ENCODE peak calls at places on chromosome 3, in five cellular contexts. H is H1, O is K562, L is GM12878, F is HepG2. X is an unnamed sample. For H3K36me3, the result is how much of the 10 kb centered on the place peaks cover.

GRCh38 chr3:143849854-143850549 is 1.7 kb upstream of the SLC9A9 start:
- DNase-seq in H (no peak), O (no peak), L (peak), F (no peak), X (no peak)

GRCh38 chr3:72446406-72447058 is 401.7 kb downstream of the SHQ1 start:
- DNase-seq in H (no peak), O (no peak), L (no peak), F (no peak), X (peak)

GRCh38 chr3:196235452-196236122 is 19.3 kb downstream of the SLC51A start:
- DNase-seq in H (no peak), O (no peak), L (no peak), F (no peak), X (no peak)

GRCh38 chr3:163556804-163557203 is 1521.5 kb downstream of the SI start:
- DNase-seq in H (no peak), O (no peak), L (no peak), F (no peak), X (no peak)

GRCh38 chr3:71226565-71227281 is 356.8 kb downstream of the FOXP1 start:
- DNase-seq in H (no peak), O (peak), L (peak), F (no peak), X (no peak)

GRCh38 chr3:81663114-81663513 is 98.3 kb downstream of the GBE1 start:
- DNase-seq in H (no peak), O (no peak), L (no peak), F (no peak), X (no peak)

GRCh38 chr3:133578548-133579191 is 5.2 kb downstream of the CDV3 start:
- DNase-seq in H (no peak), O (peak), L (no peak), F (peak), X (peak)

GRCh38 chr3:10551821-10552630 is 46.6 kb upstream of the ATP2B2 start:
- DNase-seq in H (no peak), O (peak), L (no peak), F (no peak), X (no peak)

GRCh38 chr3:168722091-168722490 is 626.4 kb upstream of the GOLIM4 start:
- DNase-seq in H (no peak), O (no peak), L (no peak), F (no peak), X (no peak)

GRCh38 chr3:126745760-126746394 is 41.8 kb downstream of the CHCHD6 start:
- DNase-seq in H (no peak), O (no peak), L (no peak), F (no peak), X (no peak)

GRCh38 chr3:120039642-120040610 is 54.3 kb downstream of the GSK3B start:
- DNase-seq in H (peak), O (no peak), L (no peak), F (no peak), X (peak)

GRCh38 chr3:11335056-11335608 is 62.9 kb downstream of the ATG7 start:
- DNase-seq in H (no peak), O (peak), L (peak), F (peak), X (peak)

GRCh38 chr3:123878807-123879206 is 5.3 kb downstream of the MYLK start:
- DNase-seq in H (no peak), O (no peak), L (no peak), F (no peak), X (no peak)

GRCh38 chr3:102233881-102234280 is 200.9 kb upstream of the ZPLD1 start:
- DNase-seq in H (no peak), O (no peak), L (peak), F (no peak), X (no peak)

GRCh38 chr3:71589132-71589531 is 5.6 kb upstream of the FOXP1 start:
- DNase-seq in H (no peak), O (no peak), L (no peak), F (no peak), X (no peak)

GRCh38 chr3:183253961-183254815 is 1.1 kb downstream of the B3GNT5 start:
- DNase-seq in H (no peak), O (peak), L (no peak), F (no peak), X (peak)

GRCh38 chr3:184078851-184079250 is 18.0 kb upstream of the HTR3E start:
- DNase-seq in H (no peak), O (no peak), L (no peak), F (no peak), X (no peak)

GRCh38 chr3:24628523-24629258 is 134.0 kb upstream of the THRB start:
- DNase-seq in H (no peak), O (no peak), L (no peak), F (no peak), X (no peak)

GRCh38 chr3:57911588-57911987 is 96.6 kb upstream of the FLNB start:
- DNase-seq in H (no peak), O (no peak), L (no peak), F (peak), X (no peak)

GRCh38 chr3:52436500-52437106 is 8.3 kb downstream of the SEMA3G start:
- DNase-seq in H (no peak), O (no peak), L (no peak), F (no peak), X (no peak)

GRCh38 chr3:81554805-81555204 is 206.6 kb downstream of the GBE1 start:
- DNase-seq in H (no peak), O (no peak), L (no peak), F (no peak), X (peak)

GRCh38 chr3:113948015-113948917 is 453 bp downstream of the ZDHHC23 start:
- DNase-seq in H (peak), O (no peak), L (no peak), F (peak), X (peak)

GRCh38 chr3:24181256-24181655 is 236.2 kb downstream of the NR1D2 start:
- DNase-seq in H (no peak), O (no peak), L (no peak), F (peak), X (no peak)

GRCh38 chr3:136251511-136251910 is 1.4 kb downstream of the PCCB start:
- DNase-seq in H (no peak), O (peak), L (no peak), F (no peak), X (no peak)

GRCh38 chr3:105997800-105998526 is 129.2 kb upstream of the CBLB start:
- DNase-seq in H (no peak), O (no peak), L (no peak), F (no peak), X (no peak)

GRCh38 chr3:155370198-155370597 is 76.7 kb upstream of the STRIT1 start:
- DNase-seq in H (no peak), O (no peak), L (no peak), F (no peak), X (no peak)

GRCh38 chr3:134081211-134081610 is 51.5 kb upstream of the SLCO2A1 start:
- DNase-seq in H (no peak), O (no peak), L (no peak), F (peak), X (no peak)

GRCh38 chr3:149634573-149634972 is 23.3 kb downstream of the WWTR1 start:
- DNase-seq in H (no peak), O (no peak), L (no peak), F (peak), X (no peak)

GRCh38 chr3:148319161-148319915 is 378.4 kb upstream of the AGTR1 start:
- DNase-seq in H (no peak), O (no peak), L (peak), F (no peak), X (no peak)

GRCh38 chr3:10160925-10161324 is 3.8 kb upstream of the IRAK2 start:
- DNase-seq in H (no peak), O (no peak), L (no peak), F (no peak), X (peak)

GRCh38 chr3:150956376-150956775 is 16.2 kb downstream of the CLRN1 start:
- DNase-seq in H (no peak), O (no peak), L (no peak), F (no peak), X (no peak)

GRCh38 chr3:45972534-45973402 is 22.9 kb downstream of the FYCO1 start:
- DNase-seq in H (no peak), O (no peak), L (no peak), F (no peak), X (no peak)

GRCh38 chr3:31124368-31124767 is 229.9 kb upstream of the GADL1 start:
- DNase-seq in H (no peak), O (no peak), L (no peak), F (no peak), X (no peak)

GRCh38 chr3:48609088-48610005 is at the start of gene UQCRC1:
- DNase-seq in H (peak), O (peak), L (peak), F (peak), X (peak)

GRCh38 chr3:120645083-120645800 is 36.8 kb downstream of the HGD start:
- DNase-seq in H (no peak), O (no peak), L (no peak), F (no peak), X (no peak)

GRCh38 chr3:126678691-126679317 is 23.9 kb upstream of the TXNRD3 start:
- DNase-seq in H (no peak), O (no peak), L (no peak), F (no peak), X (peak)

GRCh38 chr3:62999158-62999557 is 123.9 kb upstream of the CADPS start:
- DNase-seq in H (no peak), O (no peak), L (no peak), F (no peak), X (no peak)

DNA sequence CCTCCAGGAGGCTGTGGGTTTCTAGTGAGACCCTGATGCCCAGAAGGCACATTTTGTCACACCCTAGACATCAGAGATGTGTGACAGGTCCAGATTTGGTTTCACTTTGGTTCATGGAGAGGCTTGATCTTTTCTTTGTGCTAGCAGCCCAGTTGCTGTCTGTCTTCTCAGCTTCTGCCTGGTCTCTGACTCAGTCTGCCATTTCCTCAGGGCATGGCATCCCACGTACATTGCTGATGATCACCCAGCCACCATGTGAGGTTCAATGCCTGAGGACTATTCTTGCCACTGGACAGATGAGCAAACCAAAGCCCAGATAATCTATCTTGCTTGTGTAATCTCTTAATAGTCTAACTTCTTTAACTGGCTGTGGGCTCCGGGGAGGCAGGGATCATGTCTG is 144.9 kb upstream of the MRPS22 start:
- DNase-seq in H (no peak), O (no peak), L (no peak), F (no peak), X (no peak)
- TF ChIP-seq CREB1 in H (no peak), O (no peak), L (no peak), F (no peak), X (no peak)

GRCh38 chr3:172303941-172304558 is 144.2 kb downstream of the GHSR start:
- DNase-seq in H (no peak), O (no peak), L (no peak), F (no peak), X (peak)
- TF ChIP-seq CTCF in H (no peak), O (no peak), L (no peak), F (peak), X (peak)

GRCh38 chr3:12357456-12357855 is 68.6 kb downstream of the PPARG start:
- DNase-seq in H (no peak), O (no peak), L (no peak), F (no peak), X (no peak)
- H3K36me3 ChIP-seq in H (under half), O (under half), L (under half), F (under half), X (under half)

GRCh38 chr3:99505646-99506269 is 132.6 kb upstream of the COL8A1 start:
- DNase-seq in H (no peak), O (no peak), L (peak), F (no peak), X (no peak)

GRCh38 chr3:99504258-99504657 is 134.1 kb upstream of the COL8A1 start:
- DNase-seq in H (no peak), O (no peak), L (no peak), F (peak), X (no peak)

GRCh38 chr3:99505200-99505599 is 133.2 kb upstream of the COL8A1 start:
- DNase-seq in H (no peak), O (no peak), L (no peak), F (no peak), X (no peak)

GRCh38 chr3:99503350-99503749 is 135.0 kb upstream of the COL8A1 start:
- DNase-seq in H (no peak), O (no peak), L (no peak), F (no peak), X (no peak)

DNA sequence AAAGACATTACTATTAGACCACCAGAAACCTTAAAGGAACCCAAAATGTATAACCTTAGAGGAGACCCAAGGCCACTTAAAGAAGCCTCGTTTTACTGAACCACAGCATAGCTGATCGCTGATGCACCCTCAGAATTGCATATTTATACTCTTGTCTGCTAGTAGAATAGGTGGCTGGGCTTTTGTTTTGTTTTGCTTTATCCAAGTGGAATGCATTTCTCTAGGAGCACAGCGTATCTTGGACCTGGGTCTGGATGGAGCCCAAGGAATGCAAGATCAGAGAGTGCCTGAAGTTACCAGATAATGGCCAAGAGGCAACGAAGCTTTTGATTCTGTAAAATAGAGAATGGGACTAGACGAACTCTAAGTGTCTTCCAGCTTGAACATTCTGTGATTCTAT is 129.2 kb upstream of the COL8A1 start:
- DNase-seq in H (no peak), O (no peak), L (no peak), F (no peak), X (no peak)
- TF ChIP-seq CREB1 in H (no peak), O (no peak), L (no peak), F (no peak), X (no peak)

GRCh38 chr3:157479464-157480243 is 23.6 kb downstream of the VEPH1 start:
- DNase-seq in H (no peak), O (no peak), L (no peak), F (no peak), X (no peak)
- TF ChIP-seq CTCF in H (no peak), O (no peak), L (no peak), F (no peak), X (no peak)

DNA sequence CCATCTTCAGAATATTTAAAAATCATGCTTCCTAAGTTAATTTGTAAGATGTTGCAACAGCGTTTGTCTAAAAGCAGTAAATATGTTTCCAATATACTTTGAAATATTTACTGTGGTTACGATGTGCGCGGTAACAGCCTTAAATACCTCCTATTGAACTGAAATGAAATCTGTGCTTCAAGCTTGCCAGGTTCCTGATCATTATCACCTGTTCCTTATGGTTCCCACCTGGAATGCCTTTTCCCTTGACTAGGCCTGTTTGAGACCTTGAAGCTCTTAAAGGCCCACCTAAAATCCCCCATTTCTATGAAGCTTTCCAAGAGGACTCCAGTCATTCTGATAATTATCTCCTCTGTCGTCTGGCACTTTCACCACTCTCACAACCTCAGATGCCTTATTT is 146.7 kb downstream of the NAALADL2 start:
- DNase-seq in H (no peak), O (no peak), L (no peak), F (no peak), X (no peak)
- H3K36me3 ChIP-seq in H (under half), O (under half), L (under half), F (under half), X (under half)

GRCh38 chr3:8886556-8886955 is 76.7 kb downstream of the RAD18 start:
- DNase-seq in H (no peak), O (no peak), L (no peak), F (no peak), X (no peak)

GRCh38 chr3:8884630-8885290 is 78.5 kb downstream of the RAD18 start:
- DNase-seq in H (no peak), O (no peak), L (no peak), F (no peak), X (no peak)

GRCh38 chr3:8887435-8888295 is 75.6 kb downstream of the RAD18 start:
- DNase-seq in H (no peak), O (no peak), L (no peak), F (no peak), X (no peak)

GRCh38 chr3:8888296-8888915 is 74.9 kb downstream of the RAD18 start:
- DNase-seq in H (no peak), O (no peak), L (no peak), F (no peak), X (no peak)

GRCh38 chr3:8885806-8886205 is 77.5 kb downstream of the RAD18 start:
- DNase-seq in H (no peak), O (no peak), L (no peak), F (no peak), X (no peak)
- TF ChIP-seq CREB1 in H (no peak), O (no peak), L (no peak), F (no peak), X (no peak)

DNA sequence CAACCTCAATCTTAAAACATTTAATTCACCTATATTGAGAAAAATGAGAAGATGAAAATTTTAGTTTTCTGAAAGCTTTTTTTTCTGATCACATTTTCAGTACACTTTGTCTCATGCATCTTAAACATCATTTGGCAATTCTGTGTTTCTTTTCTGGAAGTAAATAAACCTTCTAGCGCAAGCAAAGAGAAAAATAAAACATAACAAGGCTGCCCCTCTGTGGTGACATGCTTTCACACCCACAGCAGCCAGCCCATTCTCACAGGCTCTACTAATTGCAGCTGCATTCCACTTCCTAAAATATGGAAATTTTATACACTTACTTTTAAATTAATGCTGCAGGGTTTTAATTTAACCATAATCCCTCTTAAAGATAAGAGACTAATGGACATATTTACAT is 90.0 kb downstream of the NEK10 start:
- DNase-seq in H (no peak), O (no peak), L (no peak), F (no peak), X (peak)
- TF ChIP-seq CTCF in H (peak), O (no peak), L (no peak), F (peak), X (peak)

GRCh38 chr3:160435095-160435494 is 14.5 kb downstream of the TRIM59 start:
- DNase-seq in H (no peak), O (no peak), L (no peak), F (no peak), X (no peak)

GRCh38 chr3:160434071-160434470 is 15.5 kb downstream of the TRIM59 start:
- DNase-seq in H (no peak), O (no peak), L (no peak), F (no peak), X (no peak)

GRCh38 chr3:160440687-160441086 is 8.9 kb downstream of the TRIM59 start:
- DNase-seq in H (no peak), O (no peak), L (no peak), F (no peak), X (no peak)

GRCh38 chr3:160437083-160437455 is 12.5 kb downstream of the TRIM59 start:
- DNase-seq in H (no peak), O (no peak), L (no peak), F (no peak), X (no peak)

GRCh38 chr3:160435747-160436146 is 13.8 kb downstream of the TRIM59 start:
- DNase-seq in H (no peak), O (no peak), L (no peak), F (no peak), X (no peak)
- H3K36me3 ChIP-seq in H (half or more), O (half or more), L (under half), F (under half), X (half or more)

DNA sequence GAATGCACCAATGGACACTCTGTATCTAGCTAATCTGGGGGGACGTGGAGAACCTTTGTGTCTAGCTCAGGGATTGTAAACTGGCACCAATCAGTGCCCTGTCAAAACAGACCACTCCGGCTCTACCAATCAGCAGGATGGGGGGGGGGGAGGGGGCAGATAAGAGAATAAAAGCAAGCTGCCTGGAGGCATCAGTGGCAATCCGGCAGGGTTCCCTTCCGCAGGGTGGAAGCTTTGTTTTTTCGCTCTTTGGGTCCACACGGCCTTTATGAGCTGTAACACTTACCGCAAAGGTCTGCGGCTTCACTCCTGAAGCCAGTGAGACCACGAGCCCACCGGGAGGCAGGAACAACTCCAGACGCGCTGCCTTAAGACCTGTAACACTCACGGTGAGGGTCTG is 827.1 kb downstream of the PLOD2 start:
- DNase-seq in H (no peak), O (no peak), L (no peak), F (no peak), X (no peak)
- TF ChIP-seq CREB1 in H (no peak), O (no peak), L (no peak), F (no peak), X (no peak)

X was measured in GM23338.